ENCODE peak calls at places on chromosomes 13 and 19, in ten cellular contexts. J, D, P, S, O, H, E, N, Y and Q are unnamed samples.

GRCh38 chr13:73218181-73218580 is 159.4 kb downstream of the KLF5 start:
- DNase-seq in J (no peak), D (no peak), P (no peak), S (no peak), O (no peak), H (no peak), E (no peak), N (no peak), Y (no peak), Q (no peak)

GRCh38 chr13:32187651-32188050 is 127.5 kb downstream of the ZAR1L start:
- DNase-seq in J (no peak), D (no peak), P (no peak), S (no peak), O (no peak), H (no peak), E (no peak), N (no peak), Y (no peak), Q (no peak)

GRCh38 chr19:33064117-33064777 is 441 bp downstream of the RHPN2 start:
- DNase-seq in J (peak), D (no peak), P (no peak), S (peak), O (no peak), H (peak), E (no peak), N (no peak), Y (peak), Q (peak)

GRCh38 chr13:50509771-50510441 is 333.6 kb downstream of the DLEU7 start:
- DNase-seq in J (no peak), D (no peak), P (no peak), S (no peak), O (no peak), H (no peak), E (no peak), N (no peak), Y (no peak), Q (no peak)

GRCh38 chr13:109989155-109989554 is 202.8 kb upstream of the IRS2 start:
- DNase-seq in J (no peak), D (no peak), P (no peak), S (no peak), O (no peak), H (no peak), E (no peak), N (no peak), Y (no peak), Q (no peak)

GRCh38 chr13:43057653-43058317 is 34.4 kb downstream of the DNAJC15 start:
- DNase-seq in J (peak), D (no peak), P (peak), S (peak), O (no peak), H (peak), E (no peak), N (no peak), Y (no peak), Q (no peak)

GRCh38 chr13:79646880-79647279 is 165.9 kb downstream of the NDFIP2 start:
- DNase-seq in J (no peak), D (no peak), P (no peak), S (no peak), O (no peak), H (no peak), E (no peak), N (no peak), Y (no peak), Q (no peak)

GRCh38 chr13:19266979-19267378 is 85.4 kb upstream of the TUBA3C start:
- DNase-seq in J (no peak), D (no peak), P (no peak), S (no peak), O (no peak), H (no peak), E (no peak), N (no peak), Y (no peak), Q (no peak)

GRCh38 chr19:33323093-33323820 is 20.9 kb upstream of the CEBPA start:
- DNase-seq in J (no peak), D (no peak), P (no peak), S (no peak), O (no peak), H (no peak), E (no peak), N (no peak), Y (no peak), Q (no peak)

GRCh38 chr19:10450853-10451609 is 30.7 kb downstream of the PDE4A start:
- DNase-seq in J (no peak), D (no peak), P (no peak), S (no peak), O (no peak), H (no peak), E (no peak), N (no peak), Y (peak), Q (peak)